ENCODE peak calls at places on chromosomes 7 and 10, in five cellular contexts. P, Z, X, G and U are unnamed samples.

GRCh38 chr7:31052841-31053601 is 913 bp downstream of the ADCYAP1R1 start:
- DNase-seq in P (no peak), Z (no peak), X (no peak), G (no peak), U (no peak)

GRCh38 chr10:63120554-63120953 is 12.6 kb upstream of the NRBF2 start:
- DNase-seq in P (no peak), Z (no peak), X (no peak), G (no peak), U (no peak)

GRCh38 chr7:129684777-129685176 is 73.3 kb downstream of the NRF1 start:
- DNase-seq in P (no peak), Z (no peak), X (no peak), G (no peak), U (no peak)

GRCh38 chr10:95920798-95921426 is 13.1 kb downstream of the CC2D2B start:
- DNase-seq in P (no peak), Z (no peak), X (no peak), G (no peak), U (peak; percentile 33)

GRCh38 chr7:47600199-47601118 is 18.5 kb upstream of the TNS3 start:
- DNase-seq in P (no peak), Z (no peak), X (no peak), G (no peak), U (no peak)

GRCh38 chr10:131213651-131214505 is 97.6 kb downstream of the TCERG1L start:
- DNase-seq in P (no peak), Z (no peak), X (no peak), G (no peak), U (peak; percentile 20)

GRCh38 chr7:139943391-139943790 is 114.3 kb downstream of the TBXAS1 start:
- DNase-seq in P (no peak), Z (no peak), X (no peak), G (no peak), U (no peak)

GRCh38 chr10:121803611-121804010 is 124.2 kb downstream of the ATE1 start:
- DNase-seq in P (no peak), Z (no peak), X (no peak), G (no peak), U (no peak)

GRCh38 chr7:412731-413356 is 106.8 kb downstream of the PDGFA start:
- DNase-seq in P (no peak), Z (no peak), X (no peak), G (no peak), U (no peak)

GRCh38 chr7:151275813-151276577 is 27.5 kb upstream of the SMARCD3 start:
- DNase-seq in P (no peak), Z (peak; percentile 55), X (no peak), G (no peak), U (no peak)

GRCh38 chr7:74290999-74291441 is 1.8 kb downstream of the CLIP2 start:
- DNase-seq in P (no peak), Z (no peak), X (no peak), G (peak; percentile 89), U (no peak)

GRCh38 chr10:73910401-73910763 is 550 bp upstream of the PLAU start:
- DNase-seq in P (no peak), Z (no peak), X (no peak), G (peak; percentile 74), U (no peak)

GRCh38 chr7:93117852-93118530 is at the start of gene SAMD9:
- DNase-seq in P (peak; percentile 31), Z (peak; percentile 69), X (no peak), G (peak; percentile 93), U (no peak)

GRCh38 chr10:688621-689426 is 644 bp downstream of the DIP2C start:
- DNase-seq in P (no peak), Z (no peak), X (peak; percentile 37), G (peak; percentile 31), U (no peak)

GRCh38 chr7:31603076-31603475 is 83.9 kb upstream of the PPP1R17 start:
- DNase-seq in P (no peak), Z (no peak), X (no peak), G (no peak), U (no peak)

GRCh38 chr10:689433-690226 is at the start of gene DIP2C:
- DNase-seq in P (no peak), Z (no peak), X (peak; percentile 63), G (peak; percentile 64), U (peak; percentile 65)

GRCh38 chr10:72206511-72207229 is 9.1 kb upstream of the ANAPC16 start:
- DNase-seq in P (no peak), Z (no peak), X (no peak), G (no peak), U (no peak)

GRCh38 chr7:130096243-130096827 is 26.0 kb downstream of the KLHDC10 start:
- DNase-seq in P (no peak), Z (no peak), X (no peak), G (no peak), U (no peak)